ENCODE peak calls at places on chromosomes 4 and X, in nine cellular contexts. V is pons; B is stimulated activated CD8-positive, alpha-beta memory T cell treated with anti-CD3 and anti-CD28 coated beads, Interleukin-4, amount 100 ng/mL, for 1 hour; L is foreskin keratinocyte; Y is M059J; H is activated CD4-positive, alpha-beta T cell treated with anti-CD3 and anti-CD28 coated beads, Interleukin-2, amount 50 U/mL, for 1 hour; X is fibroblast of lung; K is ELF-1; T is CD8-positive, alpha-beta memory T cell. O is an unnamed sample.

GRCh38 chr4:156594619-156595018 is 377.0 kb downstream of the PDGFC start:
- DNase-seq in V (peak), B (no peak), L (peak), Y (peak), H (no peak), X (no peak), K (no peak), T (no peak), O (no peak)

GRCh38 chr4:56465599-56466295 is 1.7 kb upstream of the SRP72 start:
- DNase-seq in V (no peak), B (no peak), L (peak), Y (peak), H (no peak), X (no peak), K (peak), T (no peak), O (no peak)

GRCh38 chr4:82900016-82900334 is 560 bp upstream of the THAP9 start:
- DNase-seq in V (no peak), B (no peak), L (no peak), Y (no peak), H (no peak), X (no peak), K (no peak), T (no peak), O (no peak)

GRCh38 chr4:791866-792630 is 33.9 kb downstream of the CPLX1 start:
- DNase-seq in V (no peak), B (no peak), L (no peak), Y (no peak), H (peak), X (no peak), K (no peak), T (no peak), O (no peak)

GRCh38 chr4:164383187-164384181 is 370.4 kb upstream of the SMIM31 start:
- DNase-seq in V (peak), B (no peak), L (peak), Y (peak), H (no peak), X (peak), K (peak), T (no peak), O (no peak)

GRCh38 chrX:13376857-13377441 is 57.1 kb upstream of the ATXN3L start:
- DNase-seq in V (no peak), B (no peak), L (peak), Y (peak), H (no peak), X (peak), K (no peak), T (no peak), O (peak)

GRCh38 chr4:87978656-87979055 is 3.1 kb downstream of the SPP1 start:
- DNase-seq in V (peak), B (no peak), L (no peak), Y (no peak), H (no peak), X (peak), K (no peak), T (no peak), O (peak)

GRCh38 chr4:77154074-77154473 is 2.9 kb upstream of the CCNG2 start:
- DNase-seq in V (peak), B (no peak), L (no peak), Y (no peak), H (no peak), X (no peak), K (no peak), T (no peak), O (no peak)

GRCh38 chr4:23135792-23136645 is 443.3 kb downstream of the GBA3 start:
- DNase-seq in V (peak), B (no peak), L (peak), Y (peak), H (no peak), X (peak), K (no peak), T (peak), O (peak)

GRCh38 chr4:142817442-142817841 is 28.7 kb downstream of the INPP4B start:
- DNase-seq in V (no peak), B (no peak), L (peak), Y (peak), H (no peak), X (peak), K (no peak), T (no peak), O (peak)

GRCh38 chrX:118182050-118182449 is 65.4 kb upstream of the KLHL13 start:
- DNase-seq in V (peak), B (no peak), L (no peak), Y (peak), H (no peak), X (peak), K (no peak), T (no peak), O (no peak)

GRCh38 chrX:136627381-136627780 is 20.6 kb upstream of the CD40LG start:
- DNase-seq in V (no peak), B (no peak), L (no peak), Y (no peak), H (no peak), X (no peak), K (no peak), T (peak), O (no peak)

GRCh38 chr4:22987861-22988260 is 295.1 kb downstream of the GBA3 start:
- DNase-seq in V (no peak), B (no peak), L (peak), Y (peak), H (no peak), X (peak), K (no peak), T (no peak), O (no peak)

GRCh38 chr4:6112606-6113290 is 87.6 kb downstream of the JAKMIP1 start:
- DNase-seq in V (no peak), B (no peak), L (no peak), Y (no peak), H (no peak), X (no peak), K (no peak), T (no peak), O (no peak)

GRCh38 chr4:148441624-148441985 is 609 bp downstream of the NR3C2 start:
- DNase-seq in V (peak), B (no peak), L (no peak), Y (no peak), H (no peak), X (no peak), K (peak), T (peak), O (no peak)

GRCh38 chr4:48483777-48484493 is 792 bp downstream of the SLC10A4 start:
- DNase-seq in V (no peak), B (no peak), L (no peak), Y (no peak), H (no peak), X (no peak), K (peak), T (no peak), O (no peak)

GRCh38 chr4:31108762-31109161 is 388.6 kb downstream of the PCDH7 start:
- DNase-seq in V (no peak), B (no peak), L (no peak), Y (no peak), H (no peak), X (no peak), K (no peak), T (no peak), O (no peak)

GRCh38 chrX:107025538-107025937 is 25.5 kb upstream of the MORC4 start:
- DNase-seq in V (peak), B (no peak), L (peak), Y (peak), H (no peak), X (peak), K (peak), T (no peak), O (peak)

GRCh38 chr4:176548571-176548970 is 228.8 kb downstream of the SPCS3 start:
- DNase-seq in V (no peak), B (no peak), L (peak), Y (peak), H (no peak), X (peak), K (no peak), T (no peak), O (no peak)

GRCh38 chr4:148515248-148515647 is 73.0 kb upstream of the NR3C2 start:
- DNase-seq in V (no peak), B (no peak), L (peak), Y (peak), H (no peak), X (peak), K (no peak), T (no peak), O (peak)